ENCODE peak calls at places on chromosomes 1 and 21, in four cellular contexts. J, V, A and M are unnamed samples.

GRCh38 chr1:39113109-39113743 is 87.1 kb downstream of the NDUFS5 start:
- ATAC-seq in J (no peak), V (no peak), A (no peak), M (no peak)

GRCh38 chr1:62285440-62285839 is 33.8 kb downstream of the KANK4 start:
- ATAC-seq in V (no peak), J (no peak), A (no peak), M (no peak)

GRCh38 chr21:28523367-28523766 is 469.3 kb downstream of the LTN1 start:
- ATAC-seq in A (no peak), J (no peak), V (no peak), M (peak)

GRCh38 chr1:916173-917075 is 7.3 kb upstream of the SAMD11 start:
- ATAC-seq in J (no peak), V (no peak), A (no peak), M (no peak)

GRCh38 chr1:159091547-159092397 is 15.2 kb upstream of the AIM2 start:
- ATAC-seq in V (no peak), J (no peak), A (no peak), M (no peak)

GRCh38 chr1:24114753-24115152 is 2.8 kb upstream of the MYOM3 start:
- ATAC-seq in V (no peak), J (no peak), A (no peak), M (no peak)

GRCh38 chr1:208150810-208151458 is 93.2 kb downstream of the PLXNA2 start:
- ATAC-seq in V (no peak), A (no peak), J (no peak), M (peak)

GRCh38 chr1:244060691-244061090 is 9.6 kb downstream of the ZBTB18 start:
- ATAC-seq in J (no peak), A (no peak), V (no peak), M (no peak)

GRCh38 chr21:34812510-34813265 is 143.9 kb downstream of the CLIC6 start:
- ATAC-seq in V (peak), A (peak), J (peak), M (no peak)

GRCh38 chr1:212367474-212368072 is 47.1 kb downstream of the PACC1 start:
- ATAC-seq in V (peak), A (peak), J (peak), M (peak)

GRCh38 chr1:223033658-223034057 is 109.4 kb downstream of the TLR5 start:
- ATAC-seq in J (peak), V (no peak), A (no peak), M (no peak)

GRCh38 chr1:152380932-152381331 is 21.1 kb upstream of the FLG2 start:
- ATAC-seq in A (no peak), V (no peak), J (no peak), M (no peak)

GRCh38 chr1:199098468-199098867 is 459.6 kb downstream of the PTPRC start:
- ATAC-seq in J (no peak), A (no peak), V (no peak), M (no peak)

GRCh38 chr1:84876353-84876752 is 16.7 kb downstream of the LPAR3 start:
- ATAC-seq in V (no peak), J (no peak), A (no peak), M (no peak)

GRCh38 chr1:229619002-229619401 is 6.9 kb downstream of the TAF5L start:
- ATAC-seq in A (no peak), V (no peak), J (no peak), M (no peak)

GRCh38 chr1:232176222-232176621 is 453.7 kb downstream of the SIPA1L2 start:
- ATAC-seq in J (no peak), A (no peak), V (no peak), M (no peak)

GRCh38 chr1:50542362-50542761 is 119.1 kb upstream of the DMRTA2 start:
- ATAC-seq in J (no peak), V (no peak), A (no peak), M (no peak)

GRCh38 chr21:44550807-44551206 is 498 bp downstream of the KRTAP10-2 start:
- ATAC-seq in V (no peak), A (no peak), J (no peak), M (no peak)

GRCh38 chr1:30929944-30930525 is 21.5 kb upstream of the SDC3 start:
- ATAC-seq in A (peak), J (peak), V (peak), M (no peak)

GRCh38 chr21:38478782-38479181 is 19.5 kb downstream of the ERG start:
- ATAC-seq in J (no peak), V (no peak), A (no peak), M (no peak)

GRCh38 chr1:182301467-182302198 is 90.0 kb downstream of the GLUL start:
- ATAC-seq in J (no peak), V (no peak), A (peak), M (peak)

GRCh38 chr1:47235280-47235679 is 3.3 kb upstream of the TAL1 start:
- ATAC-seq in J (no peak), V (no peak), A (peak), M (no peak)

GRCh38 chr1:19312782-19313635 is 883 bp downstream of the SLC66A1 start:
- ATAC-seq in A (no peak), V (peak), J (no peak), M (no peak)

GRCh38 chr21:33432496-33432895 is 29.3 kb downstream of the IFNGR2 start:
- ATAC-seq in J (no peak), A (no peak), V (no peak), M (no peak)

GRCh38 chr1:41482906-41483895 is 1.3 kb downstream of the EDN2 start:
- ATAC-seq in V (no peak), J (no peak), A (no peak), M (no peak)

GRCh38 chr1:94892604-94893280 is 34.2 kb downstream of the CNN3 start:
- ATAC-seq in A (peak), V (no peak), J (no peak), M (no peak)

GRCh38 chr1:17084787-17085186 is 31.0 kb upstream of the SDHB start:
- ATAC-seq in J (peak), V (no peak), A (no peak), M (no peak)

GRCh38 chr21:37915941-37916794 is at the start of gene KCNJ6:
- ATAC-seq in V (peak), J (peak), A (peak), M (no peak)

GRCh38 chr1:26530540-26530897 is 958 bp downstream of the RPS6KA1 start:
- ATAC-seq in J (peak), V (peak), A (peak), M (no peak)

GRCh38 chr1:56322211-56322610 is 257.2 kb downstream of the PLPP3 start:
- ATAC-seq in A (no peak), V (no peak), J (no peak), M (no peak)

GRCh38 chr1:93395195-93395594 is 49.5 kb downstream of the DR1 start:
- ATAC-seq in V (no peak), J (no peak), A (peak), M (no peak)

GRCh38 chr21:20662523-20662922 is 335.7 kb upstream of the NCAM2 start:
- ATAC-seq in V (no peak), J (no peak), A (no peak), M (no peak)

GRCh38 chr1:155012052-155012546 is 9.5 kb downstream of the ZBTB7B start:
- ATAC-seq in J (peak), V (peak), A (no peak), M (peak)

GRCh38 chr1:24491577-24492360 is 10.9 kb upstream of the RCAN3 start:
- ATAC-seq in J (no peak), V (peak), A (peak), M (no peak)

GRCh38 chr1:37233606-37234005 is 199.3 kb upstream of the GRIK3 start:
- ATAC-seq in A (no peak), J (no peak), V (no peak), M (no peak)

GRCh38 chr1:202462342-202463076 is 114.0 kb downstream of the PPP1R12B start:
- ATAC-seq in V (no peak), J (peak), A (no peak), M (no peak)
- TF ChIP-seq EP300 in V (no peak), J (no peak), A (no peak), M (no peak)

DNA sequence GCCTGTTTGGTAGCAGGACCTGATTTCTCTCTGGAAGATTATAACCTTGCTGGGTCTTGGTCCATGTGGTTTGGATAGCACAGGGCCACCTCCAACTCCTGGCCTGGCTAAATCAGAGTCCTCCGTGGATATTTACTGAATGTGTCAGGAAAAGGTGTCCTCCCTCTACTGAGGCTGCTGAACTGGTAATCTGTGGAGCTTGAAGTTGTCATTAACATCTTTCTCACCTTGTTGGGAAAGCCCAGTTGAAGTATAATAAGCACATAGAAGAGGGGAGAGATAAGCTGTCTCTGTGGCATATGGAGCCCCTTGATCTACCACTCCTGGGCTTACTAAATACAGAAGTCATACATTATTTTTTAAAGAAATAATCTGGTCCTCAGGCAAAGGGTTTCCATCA is 294.3 kb upstream of the B3GALT2 start:
- ATAC-seq in A (no peak), V (no peak), J (no peak), M (no peak)
- H3K27ac ChIP-seq in A (no peak), V (no peak), J (no peak), M (no peak)

GRCh38 chr1:228514421-228514820 is 27.2 kb downstream of the RNF187 start:
- ATAC-seq in A (no peak), J (no peak), V (no peak), M (no peak)

GRCh38 chr1:228511539-228512445 is 24.6 kb downstream of the RNF187 start:
- ATAC-seq in V (no peak), A (no peak), J (no peak), M (no peak)

GRCh38 chr1:228515200-228515834 is 28.1 kb downstream of the RNF187 start:
- ATAC-seq in J (peak), A (peak), V (peak), M (no peak)

GRCh38 chr1:228512852-228513243 is 25.7 kb downstream of the RNF187 start:
- ATAC-seq in V (no peak), A (no peak), J (no peak), M (no peak)

GRCh38 chr1:228513244-228513900 is 26.2 kb downstream of the RNF187 start:
- ATAC-seq in A (no peak), J (no peak), V (no peak), M (no peak)
- TF ChIP-seq EP300 in A (no peak), J (no peak), V (no peak), M (no peak)

GRCh38 chr1:75472089-75472970 is 138.6 kb downstream of the SLC44A5 start:
- ATAC-seq in A (no peak), V (no peak), J (no peak), M (no peak)
- H3K27ac ChIP-seq in A (no peak), V (no peak), J (no peak), M (no peak)

GRCh38 chr1:203009185-203009584 is 2.0 kb downstream of the TMEM183A start:
- ATAC-seq in A (no peak), V (no peak), J (no peak), M (no peak)

GRCh38 chr1:203002951-203003350 is 4.2 kb upstream of the TMEM183A start:
- ATAC-seq in A (no peak), V (no peak), J (no peak), M (no peak)

GRCh38 chr1:203011582-203011981 is 4.4 kb downstream of the TMEM183A start:
- ATAC-seq in A (no peak), V (no peak), J (no peak), M (no peak)

GRCh38 chr1:203001986-203002385 is 5.2 kb upstream of the TMEM183A start:
- ATAC-seq in A (no peak), J (no peak), V (no peak), M (no peak)

DNA sequence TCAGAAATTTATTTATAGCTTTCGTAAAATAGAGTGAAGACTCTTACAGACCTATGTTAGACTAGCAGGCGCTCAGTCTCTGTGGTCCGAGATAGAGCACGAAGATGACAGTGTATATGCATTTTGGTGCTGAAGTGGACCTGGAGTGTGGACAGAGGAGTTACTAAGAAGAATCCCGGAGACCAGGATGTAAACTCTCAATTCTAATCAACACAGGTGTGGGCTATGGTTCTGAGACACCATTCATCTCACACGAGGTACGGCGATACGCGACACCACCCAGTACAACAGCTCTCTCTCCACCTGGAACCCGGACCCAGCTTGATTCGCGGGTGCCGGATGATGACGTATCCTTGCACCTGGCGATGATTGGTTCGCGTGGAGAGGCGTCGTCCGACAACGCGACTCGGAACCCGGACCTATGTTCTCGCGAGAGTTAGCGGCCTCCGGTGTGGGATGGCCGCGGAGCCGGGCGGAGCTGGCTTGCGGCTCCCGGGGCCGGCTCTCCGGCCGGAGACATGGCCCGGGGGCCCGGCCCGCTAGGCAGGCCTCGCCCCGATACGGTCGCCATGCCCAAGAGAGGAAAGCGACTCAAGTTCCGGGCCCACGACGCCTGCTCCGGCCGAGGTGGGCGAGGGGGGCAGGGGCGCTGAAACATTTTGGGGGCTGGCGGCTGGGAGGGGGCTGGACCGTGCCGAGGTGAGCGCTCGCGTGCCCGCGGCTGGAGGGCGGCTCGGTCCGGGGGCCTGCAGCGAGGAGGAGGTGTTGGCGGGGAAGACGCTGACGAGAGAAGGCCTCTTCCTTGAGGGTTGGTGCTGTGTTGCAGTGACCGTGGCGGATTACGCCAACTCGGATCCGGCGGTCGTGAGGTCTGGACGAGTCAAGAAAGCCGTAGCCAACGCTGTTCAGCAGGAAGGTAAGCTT is at the start of gene TMEM183A:
- ATAC-seq in V (peak), J (peak), A (peak), M (peak)
- TF ChIP-seq EP300 in V (no peak), J (peak), A (no peak), M (no peak)

DNA sequence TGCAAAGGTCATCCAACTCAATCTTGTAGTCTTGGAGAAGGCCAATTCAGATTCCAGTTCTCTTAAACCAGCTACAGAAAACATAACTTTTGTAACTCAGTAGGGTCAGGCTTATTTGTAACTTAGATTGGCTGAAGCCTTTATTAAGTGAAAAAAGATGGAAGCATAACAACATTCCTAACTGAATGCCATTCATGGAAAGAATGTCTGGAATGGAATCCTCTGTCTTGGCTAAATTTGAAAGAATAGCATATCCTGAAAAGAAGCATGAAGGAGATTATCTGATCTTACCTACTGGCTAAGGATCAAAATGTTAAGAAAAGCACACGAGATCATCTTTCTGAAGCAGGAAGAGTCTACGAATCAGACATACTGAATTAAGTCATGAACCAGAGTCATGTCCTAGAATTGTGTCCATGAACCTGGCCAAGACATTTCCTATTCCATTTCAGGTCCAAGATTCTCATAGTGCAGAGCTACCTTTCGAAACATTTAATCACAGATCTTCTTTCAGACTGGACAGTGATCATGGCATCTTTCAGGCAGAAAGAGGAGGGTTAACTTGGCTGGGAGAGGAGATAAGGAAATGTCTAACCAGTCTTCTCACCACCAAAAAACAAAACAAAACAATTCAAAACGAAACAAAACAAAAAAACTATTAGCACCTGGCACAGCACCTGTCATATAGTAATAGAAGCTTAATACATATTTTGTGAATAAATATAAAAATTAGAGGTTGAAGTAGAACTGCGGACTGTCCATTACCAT is 75.6 kb downstream of the XCL2 start:
- ATAC-seq in J (no peak), V (no peak), A (no peak), M (no peak)
- H3K27ac ChIP-seq in J (no peak), V (no peak), A (no peak), M (peak)

DNA sequence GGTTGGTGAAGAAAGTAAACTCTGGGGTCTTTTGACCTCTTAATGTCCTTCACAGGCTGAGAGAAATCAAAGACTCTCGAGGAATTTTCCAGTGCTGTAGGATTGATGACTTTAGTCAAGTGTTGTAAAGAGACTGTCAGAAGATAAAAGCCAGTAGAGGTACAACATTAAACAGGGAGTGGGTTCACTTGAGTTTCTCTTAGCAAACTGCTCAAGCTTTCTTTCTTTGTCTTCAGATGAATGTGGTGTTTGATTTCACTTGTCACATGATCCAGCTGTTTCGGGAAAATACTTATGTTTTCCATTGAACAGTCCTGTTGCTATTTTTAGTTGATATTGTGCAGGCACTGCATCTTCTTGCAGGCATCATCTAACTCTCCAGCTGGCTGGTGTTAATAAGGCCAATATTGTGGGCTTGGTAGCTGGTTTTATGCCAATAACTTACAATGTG is 45.6 kb downstream of the XCL2 start:
- ATAC-seq in V (no peak), A (no peak), J (no peak), M (peak)
- TF ChIP-seq EP300 in V (no peak), A (no peak), J (no peak), M (no peak)

GRCh38 chr1:11790101-11790879 is 15.5 kb downstream of the MTHFR start:
- ATAC-seq in J (no peak), V (no peak), A (no peak), M (no peak)
- H3K27ac ChIP-seq in J (peak), V (no peak), A (no peak), M (peak)